ENCODE peak calls at places on chromosome 18, in ten cellular contexts. R is AG20443; V is foreskin melanocyte; E is omental fat pad; M is heart left ventricle; N is HEK293T; C is colonic mucosa; L is kidney glomerular epithelial cell; W is stimulated activated CD4-positive, alpha-beta T cell treated with anti-CD3 and anti-CD28 coated beads, Interleukin-2, amount 100 ng/mL, for 4 hours; I is GOT3. B is an unnamed sample.

GRCh38 chr18:11004951-11005350 is 144.4 kb downstream of the PIEZO2 start:
- DNase-seq in V (no peak), R (no peak), I (no peak), M (no peak), E (no peak), L (no peak), W (no peak), N (no peak), C (no peak), B (no peak)

GRCh38 chr18:26956894-26957293 is 91.4 kb upstream of the AQP4 start:
- DNase-seq in N (no peak), R (no peak), I (no peak), V (no peak), L (no peak), E (no peak), M (no peak), W (no peak), C (no peak), B (no peak)

GRCh38 chr18:47718646-47719045 is 211.8 kb downstream of the SMAD2 start:
- DNase-seq in R (no peak), W (no peak), I (no peak), M (no peak), C (no peak), E (no peak), N (no peak), L (no peak), V (no peak), B (no peak)

GRCh38 chr18:61471832-61472406 is 138.7 kb downstream of the CDH20 start:
- DNase-seq in E (no peak), R (no peak), C (no peak), M (no peak), L (no peak), V (no peak), I (no peak), N (no peak), W (no peak), B (no peak)

GRCh38 chr18:62715439-62715792 is at the start of gene PHLPP1:
- DNase-seq in V (no peak), N (no peak), W (no peak), L (peak), M (no peak), C (no peak), E (no peak), R (no peak), I (no peak), B (no peak)

GRCh38 chr18:12645751-12646203 is 12.1 kb downstream of the SPIRE1 start:
- DNase-seq in C (no peak), E (no peak), L (no peak), V (peak), M (peak), W (no peak), R (no peak), N (no peak), I (no peak), B (no peak)

GRCh38 chr18:62102221-62102620 is 84.6 kb downstream of the PIGN start:
- DNase-seq in L (no peak), E (no peak), N (no peak), V (no peak), I (no peak), C (no peak), M (no peak), W (no peak), R (no peak), B (no peak)

GRCh38 chr18:76824136-76824676 is 1.8 kb downstream of the ZNF236 start:
- DNase-seq in M (no peak), N (no peak), R (no peak), W (no peak), I (no peak), E (no peak), C (no peak), L (no peak), V (no peak), B (no peak)

GRCh38 chr18:49101230-49101629 is 150.5 kb upstream of the SMAD7 start:
- DNase-seq in M (no peak), C (no peak), L (no peak), W (no peak), E (no peak), I (no peak), V (no peak), N (no peak), R (no peak), B (no peak)

GRCh38 chr18:69580107-69580506 is 179.4 kb downstream of the DOK6 start:
- DNase-seq in M (no peak), C (no peak), W (no peak), L (no peak), R (peak), N (no peak), V (peak), E (no peak), I (no peak), B (no peak)

GRCh38 chr18:58558514-58558913 is 70.4 kb downstream of the ALPK2 start:
- DNase-seq in R (no peak), M (no peak), I (no peak), L (no peak), E (no peak), W (no peak), N (no peak), C (no peak), V (no peak), B (no peak)

GRCh38 chr18:12455511-12455910 is 47.8 kb downstream of the PRELID3A start:
- DNase-seq in I (no peak), R (no peak), M (no peak), V (peak), L (no peak), W (no peak), C (no peak), N (no peak), E (no peak), B (no peak)

GRCh38 chr18:11518788-11519685 is 90.4 kb upstream of the SLC35G4 start:
- DNase-seq in E (no peak), I (no peak), N (peak), V (peak), M (no peak), W (no peak), L (peak), R (peak), C (peak), B (no peak)

GRCh38 chr18:11902522-11903292 is 5.4 kb downstream of the MPPE1 start:
- DNase-seq in V (no peak), C (no peak), R (no peak), I (no peak), W (no peak), M (no peak), L (no peak), N (no peak), E (no peak), B (no peak)

GRCh38 chr18:312415-312814 is 44.6 kb upstream of the THOC1 start:
- DNase-seq in M (no peak), L (no peak), R (no peak), N (no peak), V (no peak), W (no peak), I (no peak), E (no peak), C (no peak), B (no peak)

GRCh38 chr18:69817335-69817935 is 130.2 kb downstream of the CD226 start:
- DNase-seq in V (peak), L (no peak), W (no peak), C (no peak), M (no peak), E (no peak), I (no peak), R (peak), N (no peak), B (no peak)

GRCh38 chr18:56727399-56727798 is 76.2 kb downstream of the WDR7 start:
- DNase-seq in R (no peak), W (no peak), N (no peak), V (no peak), C (no peak), L (no peak), E (no peak), I (no peak), M (no peak), B (no peak)

GRCh38 chr18:27315001-27315400 is 129.9 kb upstream of the CHST9 start:
- DNase-seq in R (no peak), M (no peak), N (no peak), W (no peak), I (no peak), C (no peak), L (peak), E (no peak), V (no peak), B (no peak)

GRCh38 chr18:25827961-25828561 is 262.4 kb downstream of the SS18 start:
- DNase-seq in L (no peak), V (peak), W (no peak), C (no peak), R (peak), E (no peak), I (no peak), N (no peak), M (no peak), B (no peak)

GRCh38 chr18:23230688-23231087 is 95.4 kb downstream of the CABLES1 start:
- DNase-seq in C (no peak), N (no peak), E (no peak), L (no peak), R (peak), M (no peak), I (no peak), W (no peak), V (peak), B (no peak)

GRCh38 chr18:13811993-13812392 is 12.0 kb upstream of the MC5R start:
- DNase-seq in E (no peak), M (no peak), N (peak), R (peak), W (no peak), V (no peak), I (no peak), C (no peak), L (no peak), B (no peak)

GRCh38 chr18:24157855-24158254 is 19.0 kb downstream of the CABYR start:
- DNase-seq in E (no peak), W (no peak), N (no peak), L (no peak), R (no peak), I (no peak), V (no peak), M (no peak), C (no peak), B (no peak)

GRCh38 chr18:27185025-27185763 is at the start of gene CHST9:
- DNase-seq in V (no peak), W (no peak), N (peak), L (no peak), C (no peak), I (no peak), M (peak), E (no peak), R (peak), B (no peak)

GRCh38 chr18:73669299-73669698 is 478.3 kb downstream of the FBXO15 start:
- DNase-seq in V (no peak), W (no peak), I (no peak), M (no peak), C (no peak), L (no peak), N (no peak), R (no peak), E (no peak), B (no peak)

GRCh38 chr18:48296581-48296980 is 112.6 kb downstream of the ZBTB7C start:
- DNase-seq in N (no peak), V (no peak), I (no peak), E (no peak), L (no peak), R (no peak), C (no peak), W (no peak), M (peak), B (peak)

GRCh38 chr18:50163505-50163904 is 31.4 kb downstream of the MYO5B start:
- DNase-seq in L (no peak), N (no peak), I (no peak), C (no peak), R (no peak), W (no peak), M (no peak), V (no peak), E (no peak), B (no peak)

GRCh38 chr18:48462510-48462909 is 53.3 kb upstream of the ZBTB7C start:
- DNase-seq in E (no peak), V (no peak), I (no peak), C (no peak), L (no peak), W (no peak), M (no peak), N (no peak), R (no peak), B (no peak)

GRCh38 chr18:5455644-5456043 is 88.2 kb downstream of the EPB41L3 start:
- DNase-seq in C (no peak), I (no peak), E (no peak), R (peak), N (no peak), V (no peak), M (no peak), W (no peak), L (no peak), B (no peak)

GRCh38 chr18:58549814-58550339 is 79.0 kb downstream of the ALPK2 start:
- DNase-seq in W (no peak), I (no peak), L (no peak), V (no peak), E (no peak), N (no peak), R (no peak), M (no peak), C (peak), B (no peak)

GRCh38 chr18:48442761-48443160 is 33.6 kb upstream of the ZBTB7C start:
- DNase-seq in R (peak), I (no peak), C (no peak), M (no peak), V (no peak), W (no peak), E (no peak), N (no peak), L (no peak), B (no peak)

GRCh38 chr18:45702871-45703270 is 21.1 kb upstream of the SLC14A1 start:
- DNase-seq in C (no peak), L (no peak), V (no peak), R (no peak), M (no peak), N (no peak), W (no peak), I (no peak), E (no peak), B (no peak)

GRCh38 chr18:39946623-39947061 is 2008.4 kb upstream of the PIK3C3 start:
- DNase-seq in L (peak), R (peak), M (no peak), W (no peak), N (no peak), V (no peak), I (no peak), E (no peak), C (no peak), B (no peak)

B was measured in natural killer cell treated with Interleukin-12 subunit alpha and Interleukin-12 subunit beta and Interleukin-15 and Interleukin-18, amount 100 ng/mL, for 72 hours.